ENCODE peak calls at places on chromosomes 11 and 22, in ten cellular contexts. H is activated gamma-delta T cell treated with Interleukin-2 at 50 U/mL for 16 hours; Q is stimulated activated CD4-positive, alpha-beta T cell treated with anti-CD3 and anti-CD28 coated beads, Interleukin-1b, Interleukin-23, amount 100 ng/mL, for 1 hour; T is iris pigment epithelial cell; D is GM23338; S is AG08395; L is AG09319; C is sciatic nerve; Z is lower lobe of right lung; Y is stimulated activated naive CD8-positive, alpha-beta T cell treated with anti-CD3 and anti-CD28 coated beads, Interleukin-15, Interleukin-2, amounts not matched to agents 100 U/mL and 50 U/mL, for 24 hours. G is an unnamed sample.

GRCh38 chr22:26853071-26853470 is 195.7 kb downstream of the MIAT start:
- DNase-seq in H (no peak), Q (no peak), T (no peak), D (no peak), S (no peak), L (no peak), C (no peak), Z (no peak), Y (no peak), G (no peak)

GRCh38 chr11:123302751-123303195 is 107.7 kb upstream of the CLMP start:
- DNase-seq in H (no peak), Q (no peak), T (peak; percentile 71), D (peak; percentile 38), S (peak; percentile 78), L (no peak), C (no peak), Z (no peak), Y (peak; percentile 37), G (no peak)

GRCh38 chr22:50531546-50532352 is 1.9 kb upstream of the TYMP start:
- DNase-seq in H (peak; percentile 47), Q (no peak), T (peak; percentile 62), D (peak; percentile 76), S (peak; percentile 81), L (no peak), C (peak; percentile 88), Z (peak; percentile 91), Y (peak; percentile 81), G (no peak)

GRCh38 chr11:115612331-115612730 is 108.1 kb upstream of the CADM1 start:
- DNase-seq in H (no peak), Q (no peak), T (no peak), D (peak; percentile 73), S (peak; percentile 71), L (no peak), C (no peak), Z (no peak), Y (no peak), G (no peak)

GRCh38 chr11:94424011-94424410 is 22.8 kb upstream of the GPR83 start:
- DNase-seq in H (no peak), Q (no peak), T (peak; percentile 28), D (no peak), S (no peak), L (no peak), C (no peak), Z (no peak), Y (no peak), G (no peak)

GRCh38 chr11:70159612-70160570 is 43.2 kb upstream of the FADD start:
- DNase-seq in H (no peak), Q (no peak), T (peak; percentile 5), D (no peak), S (peak; percentile 55), L (peak; percentile 22), C (no peak), Z (no peak), Y (no peak), G (no peak)

GRCh38 chr22:43363580-43364435 is 20.6 kb upstream of the SCUBE1 start:
- DNase-seq in H (no peak), Q (no peak), T (no peak), D (no peak), S (no peak), L (no peak), C (no peak), Z (no peak), Y (no peak), G (no peak)

GRCh38 chr11:72582206-72583176 is 91.7 kb downstream of the PDE2A start:
- DNase-seq in H (no peak), Q (no peak), T (no peak), D (no peak), S (no peak), L (no peak), C (peak; percentile 48), Z (peak; percentile 35), Y (no peak), G (no peak)

GRCh38 chr22:31972180-31972579 is 27.8 kb downstream of the YWHAH start:
- DNase-seq in H (no peak), Q (no peak), T (no peak), D (no peak), S (no peak), L (no peak), C (no peak), Z (no peak), Y (no peak), G (no peak)

GRCh38 chr11:12893787-12894672 is 115.1 kb upstream of the RASSF10 start:
- DNase-seq in H (peak; percentile 22), Q (peak; percentile 18), T (peak; percentile 59), D (peak; percentile 85), S (peak; percentile 64), L (peak; percentile 15), C (peak; percentile 89), Z (peak; percentile 60), Y (peak; percentile 42), G (peak; percentile 40)

GRCh38 chr22:36386351-36386899 is 1.3 kb downstream of the MYH9 start:
- DNase-seq in H (no peak), Q (no peak), T (peak; percentile 61), D (no peak), S (peak; percentile 6), L (no peak), C (no peak), Z (peak; percentile 66), Y (peak; percentile 77), G (no peak)

GRCh38 chr11:82465481-82465880 is 268.2 kb downstream of the FAM181B start:
- DNase-seq in H (no peak), Q (no peak), T (peak; percentile 3), D (no peak), S (no peak), L (no peak), C (no peak), Z (no peak), Y (no peak), G (no peak)

GRCh38 chr22:49966716-49967332 is 6.3 kb downstream of the PIM3 start:
- DNase-seq in H (peak; percentile 3), Q (no peak), T (peak; percentile 33), D (no peak), S (no peak), L (no peak), C (peak; percentile 78), Z (peak; percentile 87), Y (no peak), G (no peak)

GRCh38 chr22:39284142-39284980 is 35.1 kb downstream of the RPL3 start:
- DNase-seq in H (no peak), Q (no peak), T (no peak), D (no peak), S (no peak), L (no peak), C (no peak), Z (no peak), Y (no peak), G (no peak)

GRCh38 chr22:40261783-40262182 is 84.1 kb downstream of the TNRC6B start:
- DNase-seq in H (no peak), Q (no peak), T (no peak), D (no peak), S (no peak), L (no peak), C (no peak), Z (no peak), Y (no peak), G (no peak)

GRCh38 chr11:65133724-65134123 is 595 bp downstream of the SYVN1 start:
- DNase-seq in H (no peak), Q (no peak), T (peak; percentile 43), D (no peak), S (no peak), L (no peak), C (peak; percentile 79), Z (no peak), Y (peak; percentile 13), G (no peak)

GRCh38 chr11:33682446-33682845 is 18.2 kb downstream of the C11orf91 start:
- DNase-seq in H (no peak), Q (no peak), T (peak; percentile 46), D (peak; percentile 38), S (no peak), L (no peak), C (no peak), Z (no peak), Y (no peak), G (peak; percentile 78)

GRCh38 chr11:114438303-114438702 is 964 bp upstream of the REXO2 start:
- DNase-seq in H (no peak), Q (no peak), T (peak; percentile 20), D (peak; percentile 80), S (no peak), L (no peak), C (no peak), Z (no peak), Y (no peak), G (no peak)

GRCh38 chr22:26707581-26707980 is 50.2 kb downstream of the MIAT start:
- DNase-seq in H (no peak), Q (no peak), T (no peak), D (no peak), S (no peak), L (no peak), C (no peak), Z (no peak), Y (no peak), G (no peak)